ENCODE peak calls at places on chromosomes 2 and 18, in seven cellular contexts. C is fibroblast of lung, E is mammary epithelial cell, Y is psoas muscle, D is neural crest cell, K is cardiac fibroblast, T is spleen. Z is an unnamed sample.

GRCh38 chr2:240947607-240948006 is 41.5 kb downstream of the CROCC2 start:
- DNase-seq in E (no peak), C (no peak), Y (no peak), T (peak), K (no peak), D (no peak), Z (no peak)

GRCh38 chr18:10329116-10329515 is 125.3 kb upstream of the APCDD1 start:
- DNase-seq in D (no peak), K (peak), Y (no peak), E (peak), C (peak), T (no peak), Z (no peak)

GRCh38 chr18:32208012-32208411 is 18.2 kb downstream of the MEP1B start:
- DNase-seq in K (no peak), C (no peak), E (no peak), Y (no peak), D (no peak), T (no peak), Z (peak)

GRCh38 chr2:47799210-47799609 is 16.3 kb downstream of the MSH6 start:
- DNase-seq in C (no peak), Y (no peak), K (no peak), T (no peak), D (no peak), E (no peak), Z (no peak)

GRCh38 chr2:152466925-152467676 is 132.1 kb downstream of the FMNL2 start:
- DNase-seq in Y (no peak), K (peak), T (no peak), C (peak), E (peak), D (no peak), Z (no peak)

GRCh38 chr2:19347619-19348562 is 10.5 kb downstream of the OSR1 start:
- DNase-seq in T (peak), C (peak), Y (peak), K (peak), D (peak), E (peak), Z (peak)

GRCh38 chr2:186130678-186131511 is 355.2 kb upstream of the ZC3H15 start:
- DNase-seq in T (no peak), K (no peak), Y (no peak), C (peak), E (peak), D (no peak), Z (no peak)

GRCh38 chr2:150280255-150280654 is 207.2 kb downstream of the RND3 start:
- DNase-seq in D (no peak), T (no peak), Y (no peak), K (peak), C (peak), E (peak), Z (peak)

GRCh38 chr2:1527153-1527992 is 114.1 kb downstream of the TPO start:
- DNase-seq in D (no peak), C (no peak), Y (no peak), T (no peak), E (no peak), K (no peak), Z (no peak)

GRCh38 chr2:147937744-147938349 is 82.7 kb downstream of the ORC4 start:
- DNase-seq in Y (no peak), T (no peak), E (peak), D (no peak), C (peak), K (peak), Z (peak)

GRCh38 chr2:216827073-216827725 is 32.7 kb downstream of the TNP1 start:
- DNase-seq in D (no peak), C (peak), Y (no peak), E (no peak), K (no peak), T (no peak), Z (no peak)

GRCh38 chr2:1157107-1157506 is 206.5 kb downstream of the SNTG2 start:
- DNase-seq in T (no peak), K (no peak), E (no peak), D (no peak), Y (no peak), C (no peak), Z (no peak)

GRCh38 chr2:55511508-55512124 is 7.9 kb upstream of the CFAP36 start:
- DNase-seq in T (no peak), K (peak), Y (no peak), C (peak), D (peak), E (peak), Z (peak)

GRCh38 chr18:24064701-24065100 is 50.1 kb downstream of the TTC39C start:
- DNase-seq in D (no peak), T (no peak), Y (no peak), C (no peak), K (no peak), E (peak), Z (no peak)

GRCh38 chr2:118310878-118311442 is 222.7 kb downstream of the INSIG2 start:
- DNase-seq in K (no peak), T (no peak), E (no peak), D (no peak), Y (peak), C (no peak), Z (peak)

GRCh38 chr2:221095381-221095780 is 476.7 kb downstream of the EPHA4 start:
- DNase-seq in K (no peak), Y (no peak), C (peak), E (no peak), D (no peak), T (no peak), Z (no peak)

GRCh38 chr18:79523738-79524180 is 128.0 kb downstream of the NFATC1 start:
- DNase-seq in Y (no peak), T (peak), K (no peak), D (no peak), E (no peak), C (no peak), Z (no peak)

GRCh38 chr2:106044021-106044420 is 150.1 kb downstream of the UXS1 start:
- DNase-seq in T (no peak), E (no peak), D (no peak), Y (no peak), K (no peak), C (no peak), Z (no peak)

GRCh38 chr2:176324862-176325261 is 55.6 kb downstream of the MTX2 start:
- DNase-seq in K (no peak), D (no peak), E (no peak), Y (no peak), C (no peak), T (no peak), Z (no peak)

GRCh38 chr2:196546151-196546919 is 93.2 kb upstream of the CCDC150 start:
- DNase-seq in C (no peak), E (no peak), K (no peak), T (no peak), D (no peak), Y (no peak), Z (no peak)

GRCh38 chr2:95267458-95268207 is 6.6 kb upstream of the PROM2 start:
- DNase-seq in D (no peak), Y (no peak), C (peak), T (peak), K (no peak), E (no peak), Z (no peak)

GRCh38 chr2:47720036-47720435 is 62.9 kb upstream of the MSH6 start:
- DNase-seq in E (peak), K (peak), D (no peak), C (no peak), Y (no peak), T (no peak), Z (no peak)

GRCh38 chr2:47520302-47520630 is 117.3 kb downstream of the MSH2 start:
- DNase-seq in D (no peak), Y (no peak), C (no peak), K (no peak), T (no peak), E (no peak), Z (no peak)

DNA sequence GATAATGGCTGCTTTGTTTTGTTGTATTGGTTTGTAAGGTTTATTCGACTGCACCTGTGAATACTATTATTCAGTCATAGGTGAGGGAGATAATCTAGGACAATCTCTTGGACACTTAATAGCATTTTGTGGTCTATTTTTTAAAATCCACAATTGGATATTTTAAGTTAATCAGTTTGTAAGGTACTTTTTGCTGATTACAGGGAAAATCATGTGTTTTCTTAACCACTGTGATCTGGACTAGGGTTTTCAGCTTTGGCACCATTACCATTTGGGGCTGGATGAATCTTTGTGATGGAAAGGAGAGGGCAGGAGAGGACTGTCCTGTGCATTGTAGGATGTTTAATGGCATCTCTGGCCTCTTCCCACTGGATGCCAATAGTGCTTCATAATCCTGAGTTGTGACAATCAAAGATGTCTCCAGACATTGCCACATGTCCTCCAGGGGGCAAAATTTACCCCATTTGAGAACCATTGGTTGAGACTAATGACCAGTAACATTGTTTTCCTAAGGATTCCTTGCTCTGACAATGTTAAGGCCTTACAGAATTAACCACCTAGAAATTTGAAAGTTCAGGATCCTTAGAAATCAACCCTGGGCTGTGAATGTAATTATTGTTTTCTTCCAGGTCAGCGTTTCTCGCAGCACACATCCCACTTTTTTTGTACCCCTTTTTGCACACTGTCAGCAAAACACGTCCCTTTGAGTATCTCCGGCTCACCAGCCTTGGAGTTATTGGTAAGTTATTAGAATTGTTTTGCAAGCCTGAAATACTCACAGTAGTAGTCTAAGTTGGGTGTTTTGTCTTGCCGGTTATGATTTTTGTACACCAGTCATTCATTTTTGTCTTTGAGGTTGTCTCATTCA is 15.6 kb downstream of the CNOT9 start:
- DNase-seq in C (no peak), Y (no peak), E (no peak), K (no peak), T (no peak), D (no peak), Z (no peak)
- TF ChIP-seq CTCF in C (peak), Y (no peak), E (no peak), K (no peak), T (no peak), D (no peak), Z (no peak)

GRCh38 chr18:36412778-36413177 is 115.3 kb downstream of the FHOD3 start:
- DNase-seq in T (no peak), Y (no peak), D (no peak), K (peak), E (no peak), C (no peak), Z (peak)

GRCh38 chr18:36408606-36409005 is 111.1 kb downstream of the FHOD3 start:
- DNase-seq in K (no peak), E (no peak), T (no peak), C (no peak), D (no peak), Y (no peak), Z (no peak)

GRCh38 chr18:36409779-36410178 is 112.3 kb downstream of the FHOD3 start:
- DNase-seq in T (no peak), E (no peak), K (no peak), C (no peak), D (no peak), Y (no peak), Z (no peak)

GRCh38 chr18:36410346-36410745 is 112.8 kb downstream of the FHOD3 start:
- DNase-seq in E (no peak), K (no peak), T (no peak), D (no peak), Y (no peak), C (no peak), Z (no peak)

GRCh38 chr18:36411745-36412168 is 114.2 kb downstream of the FHOD3 start:
- DNase-seq in C (no peak), T (no peak), D (no peak), Y (no peak), K (peak), E (no peak), Z (no peak)
- TF ChIP-seq CTCF in C (peak), T (no peak), D (peak), Y (peak), K (peak), E (peak), Z (no peak)

GRCh38 chr2:158745067-158745865 is 49.9 kb upstream of the DAPL1 start:
- DNase-seq in D (peak), K (peak), T (no peak), C (peak), Y (no peak), E (peak), Z (peak)
- TF ChIP-seq CTCF in D (peak), K (peak), T (peak), C (peak), Y (peak), E (peak), Z (peak)

GRCh38 chr2:46300406-46300832 is 3.2 kb downstream of the EPAS1 start:
- DNase-seq in D (no peak), K (no peak), E (no peak), T (no peak), C (no peak), Y (no peak), Z (peak)
- TF ChIP-seq CTCF in D (no peak), K (peak), E (no peak), T (no peak), C (no peak), Y (no peak), Z (no peak)

DNA sequence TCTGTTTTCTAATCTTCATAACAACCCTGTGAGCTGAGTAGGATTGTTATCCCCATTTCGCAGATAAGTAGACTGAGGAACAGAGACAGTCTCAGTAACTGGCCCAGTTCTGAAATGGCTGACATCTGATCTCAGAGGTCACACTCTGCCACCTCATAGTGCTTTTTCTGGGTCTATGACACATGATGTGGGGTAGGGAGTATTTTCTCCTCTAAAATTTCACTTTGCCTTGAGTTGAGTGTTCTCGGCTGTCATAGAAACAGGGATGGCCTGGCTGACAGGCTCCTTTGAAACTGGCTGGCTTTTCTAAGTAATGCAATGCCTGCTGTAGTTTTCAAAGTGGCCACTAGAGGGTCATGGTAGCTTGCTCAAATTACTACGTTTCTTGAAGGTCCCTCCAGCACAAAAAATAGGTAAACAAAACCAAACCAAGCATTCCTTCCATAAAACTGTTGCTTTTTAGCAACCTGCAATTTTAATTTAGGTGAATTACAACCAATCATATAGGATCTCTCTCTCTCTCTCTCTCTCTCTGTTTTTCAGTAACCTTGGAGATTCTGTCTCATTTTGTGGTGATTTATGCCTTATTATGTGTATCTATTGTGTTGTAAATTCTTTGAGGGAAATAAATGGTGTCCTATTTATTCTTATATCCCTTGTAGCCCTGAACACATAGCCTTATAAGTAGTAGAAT is 84.2 kb upstream of the TTN start:
- DNase-seq in K (peak), Y (peak), T (no peak), E (peak), C (peak), D (peak), Z (peak)
- TF ChIP-seq CTCF in K (peak), Y (peak), T (peak), E (peak), C (peak), D (peak), Z (peak)